ENCODE peak calls at places on chromosome 3, in four cellular contexts. One of them, this sample, is unnamed.

GRCh38 chr3:22288756-22289155 is 537.7 kb upstream of the ZNF385D start:
- DNase-seq in HepG2: no peak
- DNase-seq in K562: no peak
- DNase-seq in GM12878: no peak
- DNase-seq in this sample: no peak

GRCh38 chr3:176416870-176417269 is 780.4 kb downstream of the TBL1XR1 start:
- DNase-seq in K562: no peak
- DNase-seq in HepG2: no peak
- DNase-seq in GM12878: no peak
- DNase-seq in this sample: no peak

GRCh38 chr3:112856537-112856936 is 9.9 kb upstream of the CD200R1L start:
- DNase-seq in GM12878: no peak
- DNase-seq in K562: no peak
- DNase-seq in HepG2: no peak
- DNase-seq in this sample: no peak

GRCh38 chr3:100310355-100310965 is 24.1 kb upstream of the NIT2 start:
- DNase-seq in GM12878: no peak
- DNase-seq in HepG2: no peak
- DNase-seq in K562: no peak
- DNase-seq in this sample: no peak

GRCh38 chr3:10380906-10381795 is 60.2 kb upstream of the SEC13 start:
- DNase-seq in HepG2: no peak
- DNase-seq in GM12878: no peak
- DNase-seq in K562: no peak
- DNase-seq in this sample: no peak

GRCh38 chr3:150697646-150698045 is 6.1 kb downstream of the ERICH6 start:
- DNase-seq in HepG2: no peak
- DNase-seq in K562: no peak
- DNase-seq in GM12878: no peak
- DNase-seq in this sample: no peak

GRCh38 chr3:190064112-190064511 is 56.6 kb downstream of the P3H2 start:
- DNase-seq in GM12878: no peak
- DNase-seq in K562: no peak
- DNase-seq in HepG2: no peak
- DNase-seq in this sample: no peak

GRCh38 chr3:52190294-52190841 is 7.6 kb upstream of the ALAS1 start:
- DNase-seq in K562: no peak
- DNase-seq in HepG2: no peak
- DNase-seq in GM12878: no peak
- DNase-seq in this sample: no peak

GRCh38 chr3:60829058-60829457 is 422.2 kb downstream of the FHIT start:
- DNase-seq in K562: no peak
- DNase-seq in HepG2: no peak
- DNase-seq in GM12878: no peak
- DNase-seq in this sample: no peak

GRCh38 chr3:194598771-194599557 is 34.3 kb downstream of the TMEM44 start:
- DNase-seq in GM12878: no peak
- DNase-seq in K562: no peak
- DNase-seq in HepG2: no peak
- DNase-seq in this sample: no peak

GRCh38 chr3:197222816-197223419 is 75.5 kb downstream of the DLG1 start:
- DNase-seq in GM12878: no peak
- DNase-seq in HepG2: no peak
- DNase-seq in K562: no peak
- DNase-seq in this sample: no peak

GRCh38 chr3:151216641-151217040 is 13.6 kb upstream of the GPR171 start:
- DNase-seq in K562: no peak
- DNase-seq in HepG2: no peak
- DNase-seq in GM12878: no peak
- DNase-seq in this sample: no peak

GRCh38 chr3:155079795-155080546 is at the start of gene MME:
- DNase-seq in GM12878: no peak
- DNase-seq in K562: peak
- DNase-seq in HepG2: no peak
- DNase-seq in this sample: peak

GRCh38 chr3:54538346-54538745 is 389.5 kb downstream of the LRTM1 start:
- DNase-seq in K562: no peak
- DNase-seq in GM12878: no peak
- DNase-seq in HepG2: no peak
- DNase-seq in this sample: peak

GRCh38 chr3:24042174-24042878 is 97.2 kb downstream of the NR1D2 start:
- DNase-seq in HepG2: no peak
- DNase-seq in GM12878: no peak
- DNase-seq in K562: no peak
- DNase-seq in this sample: no peak

GRCh38 chr3:23421811-23422510 is 218.8 kb downstream of the UBE2E2 start:
- DNase-seq in HepG2: no peak
- DNase-seq in GM12878: no peak
- DNase-seq in K562: no peak
- DNase-seq in this sample: no peak

GRCh38 chr3:62128028-62128427 is 245.3 kb downstream of the FEZF2 start:
- DNase-seq in K562: no peak
- DNase-seq in HepG2: no peak
- DNase-seq in GM12878: no peak
- DNase-seq in this sample: no peak

GRCh38 chr3:16081661-16082060 is 92.8 kb upstream of the GALNT15 start:
- DNase-seq in K562: no peak
- DNase-seq in HepG2: no peak
- DNase-seq in GM12878: no peak
- DNase-seq in this sample: no peak

GRCh38 chr3:186589856-186590579 is 19.5 kb downstream of the DNAJB11 start:
- DNase-seq in HepG2: peak
- DNase-seq in GM12878: no peak
- DNase-seq in K562: no peak
- DNase-seq in this sample: no peak

GRCh38 chr3:113166719-113167492 is 44.5 kb upstream of the BOC start:
- DNase-seq in HepG2: no peak
- DNase-seq in K562: no peak
- DNase-seq in GM12878: no peak
- DNase-seq in this sample: peak

GRCh38 chr3:194141415-194142155 is 5.6 kb downstream of the HES1 start:
- DNase-seq in GM12878: no peak
- DNase-seq in K562: peak
- DNase-seq in HepG2: peak
- DNase-seq in this sample: peak

GRCh38 chr3:151168269-151169094 is 34.5 kb downstream of the GPR171 start:
- DNase-seq in K562: peak
- DNase-seq in HepG2: peak
- DNase-seq in GM12878: no peak
- DNase-seq in this sample: peak

GRCh38 chr3:190266915-190267290 is 55.3 kb downstream of the CLDN1 start:
- DNase-seq in GM12878: no peak
- DNase-seq in HepG2: no peak
- DNase-seq in K562: no peak
- DNase-seq in this sample: no peak

GRCh38 chr3:158918451-158918850 is 116.6 kb downstream of the MFSD1 start:
- DNase-seq in GM12878: no peak
- DNase-seq in K562: no peak
- DNase-seq in HepG2: no peak
- DNase-seq in this sample: no peak
- TF ChIP-seq MAX in GM12878: no peak
- TF ChIP-seq MAX in K562: no peak
- TF ChIP-seq MAX in HepG2: no peak
- TF ChIP-seq MAX in this sample: no peak

DNA sequence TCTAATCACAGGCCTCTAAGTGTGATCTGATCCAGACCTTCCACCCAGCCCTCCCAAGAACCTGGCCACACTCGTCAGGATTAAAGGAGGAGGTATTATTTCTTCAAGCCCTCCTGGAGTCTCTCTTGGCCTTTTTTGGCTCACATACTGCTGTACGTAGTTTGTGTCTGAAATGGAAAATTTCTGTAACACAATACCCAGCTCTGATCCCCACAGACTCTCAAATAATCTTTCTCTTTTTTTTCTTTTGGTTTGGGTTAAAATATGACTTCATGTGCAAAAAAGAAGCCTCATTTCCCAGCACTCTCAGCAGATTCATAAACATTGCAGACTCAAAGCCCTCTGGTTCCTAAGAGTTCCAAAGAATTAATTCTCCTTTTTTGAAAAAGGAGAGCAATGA is 96.5 kb upstream of the PHLDB2 start:
- DNase-seq in GM12878: no peak
- DNase-seq in K562: no peak
- DNase-seq in HepG2: no peak
- DNase-seq in this sample: no peak
- TF ChIP-seq NR2C2 in GM12878: no peak
- TF ChIP-seq NR2C2 in K562: no peak
- TF ChIP-seq NR2C2 in HepG2: no peak
- TF ChIP-seq NR2C2 in this sample: no peak

DNA sequence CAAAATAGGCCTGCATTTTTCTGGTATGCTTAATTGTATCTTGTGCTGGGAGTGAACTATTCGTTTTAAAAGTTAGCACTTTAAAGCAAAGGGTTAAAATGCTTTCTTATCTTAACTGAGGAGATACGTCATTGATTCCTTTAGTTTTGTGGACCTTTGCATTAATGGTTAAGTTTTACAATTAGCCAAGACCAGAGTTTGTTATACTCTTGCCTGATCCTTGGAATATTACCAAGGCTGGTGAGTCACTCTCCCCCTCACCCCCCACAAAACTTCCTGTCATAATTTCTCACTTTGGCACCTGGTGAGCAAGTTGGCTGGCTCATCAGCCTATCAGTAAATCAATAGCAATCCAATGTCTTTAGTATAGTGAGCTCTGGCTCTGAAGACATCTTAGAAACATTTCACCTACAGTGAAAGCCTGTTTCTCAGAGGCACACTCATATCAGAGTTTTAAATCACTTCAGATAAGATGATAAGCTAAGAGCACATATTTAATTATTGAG is 26.7 kb downstream of the SLC2A2 start:
- DNase-seq in K562: no peak
- DNase-seq in GM12878: no peak
- DNase-seq in HepG2: peak
- DNase-seq in this sample: no peak
- TF ChIP-seq MAX in K562: no peak
- TF ChIP-seq MAX in GM12878: no peak
- TF ChIP-seq MAX in HepG2: no peak
- TF ChIP-seq MAX in this sample: no peak

GRCh38 chr3:127011270-127011992 is 28.5 kb downstream of the PLXNA1 start:
- DNase-seq in HepG2: no peak
- DNase-seq in GM12878: no peak
- DNase-seq in K562: no peak
- DNase-seq in this sample: no peak

GRCh38 chr3:127013196-127013595 is 30.3 kb downstream of the PLXNA1 start:
- DNase-seq in K562: no peak
- DNase-seq in GM12878: no peak
- DNase-seq in HepG2: no peak
- DNase-seq in this sample: no peak

GRCh38 chr3:127013758-127014535 is 31.0 kb downstream of the PLXNA1 start:
- DNase-seq in GM12878: no peak
- DNase-seq in K562: no peak
- DNase-seq in HepG2: no peak
- DNase-seq in this sample: no peak

GRCh38 chr3:127009531-127009930 is 26.6 kb downstream of the PLXNA1 start:
- DNase-seq in K562: no peak
- DNase-seq in GM12878: no peak
- DNase-seq in HepG2: no peak
- DNase-seq in this sample: no peak

GRCh38 chr3:127012091-127012490 is 29.2 kb downstream of the PLXNA1 start:
- DNase-seq in HepG2: no peak
- DNase-seq in GM12878: no peak
- DNase-seq in K562: no peak
- DNase-seq in this sample: no peak
- TF ChIP-seq NR2C2 in HepG2: no peak
- TF ChIP-seq NR2C2 in GM12878: no peak
- TF ChIP-seq NR2C2 in K562: no peak
- TF ChIP-seq NR2C2 in this sample: no peak

GRCh38 chr3:50213383-50213782 is 8.3 kb downstream of the SLC38A3 start:
- DNase-seq in HepG2: no peak
- DNase-seq in GM12878: no peak
- DNase-seq in K562: no peak
- DNase-seq in this sample: no peak

GRCh38 chr3:50212502-50212901 is 7.4 kb downstream of the SLC38A3 start:
- DNase-seq in GM12878: no peak
- DNase-seq in HepG2: no peak
- DNase-seq in K562: no peak
- DNase-seq in this sample: peak

GRCh38 chr3:50210510-50211367 is 5.7 kb downstream of the SLC38A3 start:
- DNase-seq in K562: no peak
- DNase-seq in GM12878: no peak
- DNase-seq in HepG2: peak
- DNase-seq in this sample: peak

GRCh38 chr3:50212971-50213370 is 7.9 kb downstream of the SLC38A3 start:
- DNase-seq in GM12878: no peak
- DNase-seq in K562: no peak
- DNase-seq in HepG2: no peak
- DNase-seq in this sample: no peak

DNA sequence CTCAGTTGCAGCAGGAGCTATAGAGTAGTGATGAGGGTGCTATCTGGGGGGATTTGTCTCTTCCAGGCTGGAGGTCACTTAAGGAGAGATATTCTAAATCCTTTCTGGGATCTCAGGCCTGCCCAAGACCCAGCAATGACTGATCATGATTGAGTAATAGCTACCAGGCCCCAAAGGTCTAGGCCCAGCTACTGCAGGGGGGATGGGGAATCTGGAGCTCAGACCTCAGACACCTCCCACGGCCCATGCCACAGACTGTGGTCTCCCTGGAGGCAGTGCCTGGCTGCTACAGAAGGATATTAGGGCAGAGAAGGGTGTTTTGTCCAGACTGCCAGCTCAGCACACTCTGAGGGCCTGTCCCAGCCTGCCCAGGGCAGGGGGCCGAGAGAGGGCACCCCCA is 6.9 kb downstream of the SLC38A3 start:
- DNase-seq in K562: no peak
- DNase-seq in GM12878: no peak
- DNase-seq in HepG2: no peak
- DNase-seq in this sample: no peak
- TF ChIP-seq MAX in K562: no peak
- TF ChIP-seq MAX in GM12878: no peak
- TF ChIP-seq MAX in HepG2: no peak
- TF ChIP-seq MAX in this sample: no peak

DNA sequence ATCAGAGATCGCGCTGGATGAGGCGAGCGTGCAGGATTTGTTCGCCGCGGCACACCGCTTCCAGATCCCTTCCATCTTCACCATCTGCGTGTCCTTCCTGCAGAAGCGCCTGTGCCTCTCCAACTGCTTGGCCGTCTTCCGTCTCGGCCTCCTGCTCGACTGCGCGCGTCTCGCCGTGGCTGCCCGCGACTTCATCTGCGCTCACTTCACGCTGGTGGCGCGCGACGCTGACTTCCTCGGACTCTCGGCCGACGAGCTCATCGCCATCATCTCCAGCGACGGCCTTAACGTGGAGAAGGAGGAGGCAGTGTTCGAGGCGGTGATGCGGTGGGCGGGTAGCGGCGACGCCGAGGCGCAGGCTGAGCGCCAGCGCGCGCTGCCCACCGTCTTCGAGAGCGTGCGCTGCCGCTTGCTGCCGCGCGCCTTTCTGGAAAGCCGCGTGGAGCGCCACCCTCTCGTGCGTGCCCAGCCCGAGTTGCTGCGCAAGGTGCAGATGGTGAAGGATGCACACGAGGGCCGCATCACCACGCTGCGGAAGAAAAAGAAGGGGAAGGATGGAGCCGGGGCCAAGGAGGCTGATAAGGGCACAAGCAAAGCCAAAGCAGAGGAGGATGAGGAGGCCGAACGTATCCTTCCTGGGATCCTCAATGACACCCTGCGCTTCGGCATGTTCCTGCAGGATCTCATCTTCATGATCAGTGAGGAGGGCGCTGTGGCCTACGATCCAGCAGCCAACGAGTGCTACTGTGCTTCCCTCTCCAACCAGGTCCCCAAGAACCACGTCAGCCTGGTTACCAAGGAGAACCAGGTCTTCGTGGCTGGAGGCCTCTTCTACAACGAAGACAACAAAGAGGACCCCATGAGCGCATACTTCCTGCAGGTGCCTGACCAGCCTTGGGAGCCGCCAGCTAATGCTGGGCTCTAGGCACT is 819 bp downstream of the KLHL40 start:
- DNase-seq in GM12878: no peak
- DNase-seq in HepG2: no peak
- DNase-seq in K562: no peak
- DNase-seq in this sample: no peak
- TF ChIP-seq NR2C2 in GM12878: no peak
- TF ChIP-seq NR2C2 in HepG2: no peak
- TF ChIP-seq NR2C2 in K562: no peak
- TF ChIP-seq NR2C2 in this sample: no peak

This sample was measured in WTC11.